ENCODE peak calls at places on chromosomes 4 and X, in ten cellular contexts. I, V, E, X, R, S, D, Y, M and P are unnamed samples.

GRCh38 chr4:6476893-6477292 is 4.5 kb upstream of the PPP2R2C start:
- DNase-seq in I (no peak), V (no peak), E (no peak), X (no peak), R (no peak), S (no peak), D (no peak), Y (peak), M (no peak), P (no peak)

GRCh38 chrX:37315511-37316248 is 33.5 kb upstream of the PRRG1 start:
- DNase-seq in I (no peak), V (no peak), E (no peak), X (no peak), R (no peak), S (no peak), D (no peak), Y (no peak), M (no peak), P (no peak)

GRCh38 chr4:3112241-3112978 is 37.9 kb downstream of the HTT start:
- DNase-seq in I (no peak), V (no peak), E (no peak), X (no peak), R (no peak), S (no peak), D (no peak), Y (no peak), M (no peak), P (no peak)

GRCh38 chr4:187972135-187972534 is 23.4 kb upstream of the ZFP42 start:
- DNase-seq in I (no peak), V (no peak), E (no peak), X (no peak), R (no peak), S (no peak), D (no peak), Y (no peak), M (no peak), P (no peak)

GRCh38 chr4:2805712-2806391 is 13.0 kb downstream of the SH3BP2 start:
- DNase-seq in I (no peak), V (no peak), E (no peak), X (no peak), R (no peak), S (no peak), D (no peak), Y (no peak), M (no peak), P (no peak)

GRCh38 chr4:139455187-139455586 is 1.3 kb downstream of the RAB33B start:
- DNase-seq in I (no peak), V (no peak), E (no peak), X (no peak), R (no peak), S (no peak), D (no peak), Y (no peak), M (no peak), P (no peak)

GRCh38 chrX:130084651-130085237 is 25.6 kb downstream of the ELF4 start:
- DNase-seq in I (no peak), V (peak), E (no peak), X (peak), R (no peak), S (no peak), D (peak), Y (no peak), M (no peak), P (no peak)

GRCh38 chr4:15162046-15162445 is 159.8 kb downstream of the CPEB2 start:
- DNase-seq in I (no peak), V (no peak), E (no peak), X (no peak), R (no peak), S (no peak), D (no peak), Y (no peak), M (no peak), P (no peak)

GRCh38 chr4:127604949-127605709 is 27.6 kb upstream of the INTU start:
- DNase-seq in I (peak), V (no peak), E (no peak), X (peak), R (no peak), S (no peak), D (peak), Y (no peak), M (no peak), P (peak)

GRCh38 chr4:30854566-30854965 is 134.4 kb downstream of the PCDH7 start:
- DNase-seq in I (no peak), V (no peak), E (no peak), X (no peak), R (no peak), S (no peak), D (no peak), Y (no peak), M (no peak), P (no peak)

GRCh38 chr4:40251366-40251765 is 54.5 kb downstream of the RHOH start:
- DNase-seq in I (no peak), V (no peak), E (no peak), X (no peak), R (no peak), S (no peak), D (no peak), Y (no peak), M (no peak), P (no peak)

GRCh38 chr4:119656986-119657635 is 28.5 kb upstream of the PDE5A start:
- DNase-seq in I (no peak), V (no peak), E (no peak), X (no peak), R (no peak), S (no peak), D (no peak), Y (no peak), M (no peak), P (peak)

GRCh38 chr4:4477391-4477790 is 64.5 kb downstream of the STX18 start:
- DNase-seq in I (no peak), V (no peak), E (no peak), X (no peak), R (no peak), S (no peak), D (no peak), Y (no peak), M (no peak), P (peak)

GRCh38 chrX:72003811-72004750 is 93.4 kb downstream of the NHSL2 start:
- DNase-seq in I (no peak), V (no peak), E (no peak), X (no peak), R (peak), S (peak), D (no peak), Y (peak), M (no peak), P (peak)

GRCh38 chrX:24805201-24805600 is 111.5 kb downstream of the POLA1 start:
- DNase-seq in I (no peak), V (no peak), E (no peak), X (no peak), R (no peak), S (no peak), D (no peak), Y (no peak), M (peak), P (no peak)

GRCh38 chrX:45322820-45323219 is 122.1 kb upstream of the DIPK2B start:
- DNase-seq in I (no peak), V (no peak), E (no peak), X (no peak), R (no peak), S (no peak), D (no peak), Y (no peak), M (no peak), P (peak)

GRCh38 chr4:13349096-13349495 is 135.0 kb downstream of the RAB28 start:
- DNase-seq in I (no peak), V (no peak), E (no peak), X (no peak), R (no peak), S (no peak), D (no peak), Y (no peak), M (no peak), P (peak)

GRCh38 chr4:6374575-6374974 is 97.8 kb downstream of the PPP2R2C start:
- DNase-seq in I (no peak), V (no peak), E (no peak), X (no peak), R (no peak), S (no peak), D (no peak), Y (no peak), M (no peak), P (no peak)

GRCh38 chr4:100428051-100428450 is 89.8 kb downstream of the EMCN start:
- DNase-seq in I (no peak), V (no peak), E (no peak), X (no peak), R (no peak), S (no peak), D (no peak), Y (no peak), M (no peak), P (peak)

GRCh38 chrX:77431227-77431626 is 16.0 kb upstream of the FGF16 start:
- DNase-seq in I (no peak), V (no peak), E (no peak), X (peak), R (no peak), S (no peak), D (no peak), Y (no peak), M (no peak), P (no peak)

GRCh38 chrX:52574416-52575275 is 57.8 kb upstream of the XAGE1B start:
- DNase-seq in I (peak), V (peak), E (no peak), X (peak), R (peak), S (no peak), D (peak), Y (no peak), M (peak), P (peak)

GRCh38 chr4:55346851-55347255 is 811 bp downstream of the SRD5A3 start:
- DNase-seq in I (no peak), V (peak), E (no peak), X (no peak), R (no peak), S (no peak), D (no peak), Y (no peak), M (no peak), P (no peak)

GRCh38 chr4:151031831-151032605 is 16.9 kb upstream of the LRBA start:
- DNase-seq in I (no peak), V (peak), E (no peak), X (peak), R (no peak), S (no peak), D (no peak), Y (no peak), M (no peak), P (peak)

GRCh38 chrX:135185795-135186443 is 14.7 kb upstream of the CT55 start:
- DNase-seq in I (peak), V (peak), E (no peak), X (peak), R (peak), S (no peak), D (peak), Y (no peak), M (peak), P (peak)

GRCh38 chr4:126223784-126224407 is 909.1 kb downstream of the FAT4 start:
- DNase-seq in I (no peak), V (no peak), E (no peak), X (peak), R (no peak), S (no peak), D (no peak), Y (no peak), M (no peak), P (peak)

GRCh38 chr4:140344621-140345020 is 28.8 kb upstream of the SCOC start:
- DNase-seq in I (peak), V (no peak), E (no peak), X (no peak), R (no peak), S (no peak), D (no peak), Y (no peak), M (peak), P (peak)

GRCh38 chr4:26141916-26142638 is 178.7 kb upstream of the RBPJ start:
- DNase-seq in I (peak), V (no peak), E (no peak), X (peak), R (no peak), S (no peak), D (no peak), Y (peak), M (no peak), P (peak)

GRCh38 chr4:184344899-184345572 is 127.4 kb upstream of the ENPP6 start:
- DNase-seq in I (no peak), V (no peak), E (no peak), X (peak), R (no peak), S (no peak), D (no peak), Y (no peak), M (no peak), P (no peak)

GRCh38 chrX:1535241-1536041 is 1.5 kb downstream of the P2RY8 start:
- DNase-seq in I (no peak), V (peak), E (no peak), X (peak), R (no peak), S (peak), D (no peak), Y (no peak), M (no peak), P (no peak)

GRCh38 chrX:45322382-45322781 is 121.7 kb upstream of the DIPK2B start:
- DNase-seq in I (peak), V (peak), E (no peak), X (peak), R (no peak), S (no peak), D (no peak), Y (peak), M (peak), P (peak)

GRCh38 chrX:55709735-55710134 is 7.8 kb upstream of the RRAGB start:
- DNase-seq in I (no peak), V (no peak), E (no peak), X (no peak), R (no peak), S (no peak), D (no peak), Y (no peak), M (no peak), P (peak)

GRCh38 chr4:176778491-176778890 is 14.2 kb downstream of the VEGFC start:
- DNase-seq in I (no peak), V (no peak), E (no peak), X (no peak), R (no peak), S (no peak), D (no peak), Y (no peak), M (no peak), P (peak)